ENCODE peak calls at places on chromosome 12, in ten cellular contexts. C is fibroblast of lung, H is neural progenitor cell, I is astrocyte, P is H9, L is GM23248, Q is IMR-90, J is colonic mucosa, S is neuronal stem cell, K is MM.1S. Y is an unnamed sample.

GRCh38 chr12:111448831-111449790 is 43.4 kb downstream of the SH2B3 start:
- DNase-seq in C (no peak), H (no peak), I (no peak), P (no peak), L (no peak), Q (no peak), J (peak; percentile 17), S (no peak), K (no peak), Y (no peak)

GRCh38 chr12:19848426-19848825 is 409.1 kb downstream of the AEBP2 start:
- DNase-seq in C (no peak), H (no peak), I (no peak), P (no peak), L (no peak), Q (no peak), J (no peak), S (no peak), K (no peak), Y (no peak)

GRCh38 chr12:120737557-120738251 is 12.1 kb downstream of the ACADS start:
- DNase-seq in C (no peak), H (peak; percentile 56), I (no peak), P (peak; percentile 81), L (no peak), Q (no peak), J (no peak), S (no peak), K (no peak), Y (no peak)

GRCh38 chr12:112838731-112839130 is 47.2 kb downstream of the RPH3A start:
- DNase-seq in C (no peak), H (no peak), I (no peak), P (no peak), L (no peak), Q (no peak), J (no peak), S (no peak), K (no peak), Y (no peak)

GRCh38 chr12:15522574-15523187 is 200.4 kb downstream of the PTPRO start:
- DNase-seq in C (peak; percentile 40), H (peak; percentile 55), I (peak; percentile 39), P (no peak), L (peak; percentile 79), Q (peak; percentile 34), J (no peak), S (no peak), K (peak; percentile 65), Y (peak; percentile 63)

GRCh38 chr12:81558031-81558430 is 201.1 kb downstream of the PPFIA2 start:
- DNase-seq in C (peak; percentile 73), H (no peak), I (peak; percentile 66), P (no peak), L (peak; percentile 73), Q (peak; percentile 6), J (no peak), S (no peak), K (no peak), Y (no peak)

GRCh38 chr12:19872745-19873144 is 433.5 kb downstream of the AEBP2 start:
- DNase-seq in C (no peak), H (no peak), I (no peak), P (no peak), L (no peak), Q (no peak), J (no peak), S (no peak), K (no peak), Y (no peak)

GRCh38 chr12:123069436-123070266 is 81.2 kb downstream of the PITPNM2 start:
- DNase-seq in C (no peak), H (no peak), I (no peak), P (no peak), L (no peak), Q (no peak), J (no peak), S (no peak), K (no peak), Y (no peak)

GRCh38 chr12:124403273-124403672 is 108.4 kb downstream of the RFLNA start:
- DNase-seq in C (no peak), H (no peak), I (no peak), P (no peak), L (no peak), Q (no peak), J (no peak), S (no peak), K (no peak), Y (no peak)

GRCh38 chr12:15276088-15276698 is 46.1 kb upstream of the PTPRO start:
- DNase-seq in C (peak; percentile 19), H (peak; percentile 61), I (peak; percentile 10), P (no peak), L (peak; percentile 57), Q (peak; percentile 29), J (peak; percentile 38), S (peak; percentile 56), K (no peak), Y (peak; percentile 82)

GRCh38 chr12:41531147-41531829 is 343.2 kb downstream of the PDZRN4 start:
- DNase-seq in C (no peak), H (no peak), I (no peak), P (no peak), L (no peak), Q (peak; percentile 4), J (peak; percentile 41), S (no peak), K (no peak), Y (no peak)

GRCh38 chr12:47750229-47750798 is 8.4 kb downstream of the RAPGEF3 start:
- DNase-seq in C (no peak), H (no peak), I (no peak), P (no peak), L (no peak), Q (no peak), J (no peak), S (no peak), K (no peak), Y (no peak)

GRCh38 chr12:95908573-95908972 is 33.8 kb downstream of the CCDC38 start:
- DNase-seq in C (peak; percentile 50), H (no peak), I (peak; percentile 30), P (no peak), L (peak; percentile 64), Q (peak; percentile 52), J (no peak), S (no peak), K (no peak), Y (no peak)

GRCh38 chr12:27309293-27309994 is 23.2 kb upstream of the BMAL2 start:
- DNase-seq in C (no peak), H (no peak), I (no peak), P (no peak), L (no peak), Q (no peak), J (no peak), S (no peak), K (peak; percentile 85), Y (no peak)

GRCh38 chr12:133130038-133130807 is at the start of the genes ZNF10 and ZNF891:
- DNase-seq in C (peak; percentile 96), H (peak; percentile 97), I (peak; percentile 93), P (peak; percentile 98), L (peak; percentile 98), Q (peak; percentile 96), J (peak; percentile 98), S (peak; percentile 95), K (peak; percentile 79), Y (peak; percentile 93)
- H3K9me3 ChIP-seq in C (no peaks in the 10 kb centered on the region), H (peaks cover 50% of the 10 kb centered on the region), I (peaks cover 23% of the 10 kb centered on the region), P (peaks cover 37% of the 10 kb centered on the region), L (no peaks in the 10 kb centered on the region), Q (peaks cover 39% of the 10 kb centered on the region), J (no peaks in the 10 kb centered on the region), S (peaks cover 28% of the 10 kb centered on the region), K (no peaks in the 10 kb centered on the region), Y (peaks cover 68% of the 10 kb centered on the region)

DNA sequence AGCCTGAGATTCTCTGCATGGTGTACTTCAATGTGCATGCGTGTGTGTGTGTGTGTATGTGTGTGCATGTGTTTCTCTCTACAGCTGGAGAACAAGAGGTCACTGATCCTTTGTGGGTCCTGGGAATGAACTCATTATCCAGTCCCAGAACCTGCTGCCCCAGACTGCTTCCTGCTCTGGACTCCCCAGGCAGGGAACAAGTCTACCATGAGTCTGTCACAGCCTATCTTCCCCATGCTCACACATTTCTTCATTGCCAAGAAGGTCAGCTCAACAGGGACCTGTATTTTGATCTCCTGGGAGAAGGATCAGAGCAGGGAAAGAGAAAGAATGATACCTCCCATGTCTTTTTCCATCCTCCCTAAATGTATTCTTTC is 2.9 kb upstream of the AGAP2 start:
- DNase-seq in C (no peak), H (no peak), I (no peak), P (no peak), L (no peak), Q (no peak), J (no peak), S (no peak), K (no peak), Y (no peak)
- H3K9ac ChIP-seq in C (no peak overlapping the region), H (no peak overlapping the region), I (no peak overlapping the region), P (no peak overlapping the region), L (no peak overlapping the region), Q (no peak overlapping the region), J (no peak overlapping the region), S (no peak overlapping the region), K (peak overlapping the region; percentile 76), Y (no peak overlapping the region)

DNA sequence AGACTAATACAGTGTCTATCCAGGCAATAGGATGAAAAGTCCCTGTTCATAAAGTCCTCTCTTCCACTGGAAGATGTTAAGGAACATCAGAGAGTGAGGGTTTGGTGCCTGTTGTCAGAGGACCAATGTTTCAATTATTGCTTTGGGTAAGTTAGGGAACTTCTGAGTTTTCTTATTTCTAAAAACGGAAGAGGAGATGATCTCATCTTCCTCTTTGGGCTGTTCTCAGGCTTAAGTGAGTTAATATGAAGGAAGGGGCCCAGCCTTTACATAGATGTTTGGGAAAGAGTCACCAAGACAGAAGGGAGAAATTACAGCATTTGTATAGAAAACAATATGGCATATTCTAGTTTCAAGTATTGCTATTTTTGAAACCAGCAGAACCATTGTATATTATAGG is 68.3 kb upstream of the LRIG3 start:
- DNase-seq in C (no peak), H (no peak), I (no peak), P (no peak), L (no peak), Q (no peak), J (no peak), S (no peak), K (peak; percentile 17), Y (no peak)
- H3K9me3 ChIP-seq in C (no peaks in the 10 kb centered on the region), H (no peaks in the 10 kb centered on the region), I (no peaks in the 10 kb centered on the region), P (no peaks in the 10 kb centered on the region), L (no peaks in the 10 kb centered on the region), Q (no peaks in the 10 kb centered on the region), J (no peaks in the 10 kb centered on the region), S (no peaks in the 10 kb centered on the region), K (no peaks in the 10 kb centered on the region), Y (peaks cover 9% of the 10 kb centered on the region)

DNA sequence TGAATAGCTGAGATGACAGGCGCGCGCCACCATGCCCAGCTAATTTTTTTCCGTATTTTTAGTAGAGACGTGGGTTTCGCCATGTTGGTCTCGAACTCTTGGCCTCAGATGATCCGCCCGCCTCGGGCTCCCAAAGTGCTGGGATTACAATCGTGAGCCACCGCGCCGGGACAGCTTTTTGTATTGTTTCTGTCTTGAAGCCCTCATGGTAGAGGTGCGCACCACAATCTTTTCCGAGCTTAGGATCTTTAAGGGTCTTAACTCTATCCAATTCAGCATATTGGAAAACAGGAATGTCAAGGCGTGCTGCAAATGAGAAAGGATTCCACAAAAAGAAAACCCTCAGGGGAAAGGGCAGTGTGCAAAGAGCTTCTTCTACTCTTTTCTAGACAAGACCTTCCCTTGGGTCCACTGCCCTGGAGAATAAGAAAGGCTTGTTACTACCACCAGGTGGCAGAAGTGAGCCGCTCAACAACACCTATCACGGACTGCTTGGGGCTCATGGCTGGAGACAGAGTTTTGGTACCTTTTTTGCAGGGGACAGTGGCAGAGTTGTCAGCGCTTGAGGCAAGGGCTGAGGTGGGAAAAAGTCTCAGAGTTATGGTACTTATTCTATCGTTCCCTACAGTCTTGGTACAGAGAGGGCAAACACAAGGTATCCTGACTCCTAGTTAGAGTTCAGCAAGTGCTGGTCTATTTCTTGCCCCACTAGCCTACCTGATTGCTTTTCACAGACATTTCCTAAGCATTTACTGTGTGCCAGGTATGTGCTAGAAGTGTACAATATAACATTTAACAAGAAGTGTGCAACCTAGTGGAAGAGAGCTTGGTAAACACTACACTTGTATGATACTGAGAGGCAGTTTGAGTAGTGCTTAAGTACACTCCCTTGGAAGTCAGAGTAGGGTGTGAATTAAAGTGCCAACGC is 16.4 kb upstream of the SP7 start:
- DNase-seq in C (peak; percentile 65), H (peak; percentile 89), I (peak; percentile 50), P (peak; percentile 93), L (peak; percentile 83), Q (peak; percentile 83), J (peak; percentile 91), S (peak; percentile 89), K (peak; percentile 89), Y (peak; percentile 93)
- H3K9ac ChIP-seq in C (no peak overlapping the region), H (no peak overlapping the region), I (no peak overlapping the region), P (no peak overlapping the region), L (no peak overlapping the region), Q (no peak overlapping the region), J (no peak overlapping the region), S (no peak overlapping the region), K (no peak overlapping the region), Y (no peak overlapping the region)

Y was measured in NT2/D1.